ENCODE peak calls at places on chromosomes 2 and 18, in four cellular contexts. R is WTC11, Y is hypothalamus, M is SK-N-SH. C is an unnamed sample.

GRCh38 chr2:136703214-136703613 is 62.1 kb upstream of the THSD7B start:
- DNase-seq in R (no peak), Y (no peak), M (no peak), C (no peak)

GRCh38 chr2:112884869-112885502 is 26.0 kb upstream of the IL37 start:
- DNase-seq in R (peak; percentile 89), Y (no peak), M (peak; percentile 50), C (no peak)

GRCh38 chr2:651961-652373 is 25.2 kb downstream of the TMEM18 start:
- DNase-seq in R (no peak), Y (no peak), M (no peak), C (no peak)

GRCh38 chr2:4898706-4899105 is 793.5 kb upstream of the SOX11 start:
- DNase-seq in R (no peak), Y (no peak), M (no peak), C (no peak)

GRCh38 chr2:238906254-238906935 is 58.5 kb downstream of the TWIST2 start:
- DNase-seq in R (no peak), Y (no peak), M (no peak), C (no peak)

GRCh38 chr2:12857891-12858290 is 141.2 kb downstream of the TRIB2 start:
- DNase-seq in R (no peak), Y (no peak), M (no peak), C (no peak)

GRCh38 chr2:119545754-119546445 is 1.7 kb downstream of the CFAP221 start:
- DNase-seq in R (no peak), Y (no peak), M (no peak), C (no peak)

GRCh38 chr2:128984855-128985254 is 666.2 kb upstream of the HS6ST1 start:
- DNase-seq in R (no peak), Y (no peak), M (no peak), C (no peak)

GRCh38 chr2:128282246-128282975 is 36.3 kb downstream of the HS6ST1 start:
- DNase-seq in R (no peak), Y (no peak), M (peak; percentile 82), C (no peak)

GRCh38 chr18:67876866-67877265 is 360.3 kb upstream of the DSEL start:
- DNase-seq in R (no peak), Y (no peak), M (no peak), C (no peak)

GRCh38 chr2:239369631-239370161 is 31.1 kb downstream of the HDAC4 start:
- DNase-seq in R (no peak), Y (no peak), M (no peak), C (no peak)

GRCh38 chr2:96143848-96144480 is 1.3 kb downstream of the DUSP2 start:
- DNase-seq in R (peak; percentile 60), Y (no peak), M (no peak), C (no peak)

GRCh38 chr2:133054297-133054696 is 384.3 kb upstream of the LYPD1 start:
- DNase-seq in R (peak; percentile 13), Y (no peak), M (no peak), C (no peak)

GRCh38 chr2:105598404-105598803 is 146.3 kb upstream of the NCK2 start:
- DNase-seq in R (no peak), Y (no peak), M (no peak), C (no peak)

GRCh38 chr2:174682578-174683391 is 81.5 kb downstream of the CHRNA1 start:
- DNase-seq in R (peak; percentile 72), Y (peak; percentile 48), M (peak; percentile 95), C (no peak)

GRCh38 chr2:151051584-151052220 is 210.0 kb downstream of the RBM43 start:
- DNase-seq in R (peak; percentile 25), Y (no peak), M (peak; percentile 37), C (no peak)

GRCh38 chr2:84919885-84920580 is 14.6 kb downstream of the TMSB10 start:
- DNase-seq in R (no peak), Y (no peak), M (no peak), C (peak; percentile 32)

GRCh38 chr2:176106636-176107539 is at the start of gene HOXD11:
- DNase-seq in R (peak; percentile 67), Y (no peak), M (peak; percentile 69), C (no peak)

GRCh38 chr2:236177604-236177966 is 9.4 kb upstream of the GBX2 start:
- DNase-seq in R (peak; percentile 89), Y (no peak), M (peak; percentile 87), C (no peak)

GRCh38 chr2:149006883-149007543 is 31.5 kb upstream of the LYPD6B start:
- DNase-seq in R (no peak), Y (no peak), M (peak; percentile 3), C (no peak)

GRCh38 chr2:23861952-23862351 is 65.0 kb downstream of the ATAD2B start:
- DNase-seq in R (no peak), Y (no peak), M (no peak), C (no peak)

GRCh38 chr2:43175187-43175490 is 51.3 kb downstream of the ZFP36L2 start:
- DNase-seq in R (no peak), Y (no peak), M (no peak), C (no peak)

GRCh38 chr2:55649211-55649610 is 31.8 kb upstream of the PPP4R3B start:
- DNase-seq in R (no peak), Y (no peak), M (no peak), C (no peak)

GRCh38 chr2:134070281-134070731 is 183.6 kb upstream of the MGAT5 start:
- DNase-seq in R (no peak), Y (no peak), M (no peak), C (no peak)

GRCh38 chr18:63213331-63213900 is 106.2 kb downstream of the BCL2 start:
- DNase-seq in R (no peak), Y (no peak), M (no peak), C (no peak)

GRCh38 chr2:210475726-210476125 is 833 bp downstream of the LANCL1 start:
- DNase-seq in R (no peak), Y (no peak), M (peak; percentile 22), C (no peak)

GRCh38 chr2:202135111-202135874 is 62.2 kb downstream of the KIAA2012 start:
- DNase-seq in R (no peak), Y (peak; percentile 22), M (no peak), C (peak; percentile 4)

GRCh38 chr2:74001121-74001520 is 16.4 kb downstream of the TET3 start:
- DNase-seq in R (no peak), Y (no peak), M (no peak), C (no peak)

GRCh38 chr2:224163573-224164307 is 124.7 kb upstream of the SERPINE2 start:
- DNase-seq in R (no peak), Y (no peak), M (no peak), C (no peak)

GRCh38 chr2:61469424-61470121 is 1.3 kb downstream of the USP34 start:
- DNase-seq in R (no peak), Y (no peak), M (no peak), C (no peak)

GRCh38 chr18:74137920-74138538 is 9.6 kb downstream of the FBXO15 start:
- DNase-seq in R (no peak), Y (no peak), M (no peak), C (no peak)

GRCh38 chr2:172179045-172179742 is 76.5 kb upstream of the DLX2 start:
- DNase-seq in R (no peak), Y (no peak), M (no peak), C (no peak)

GRCh38 chr18:7367336-7367735 is 136.4 kb downstream of the LRRC30 start:
- DNase-seq in R (peak; percentile 30), Y (no peak), M (no peak), C (no peak)

C was measured in nucleus accumbens.